ENCODE peak calls at places on chromosomes 3 and 15, in four cellular contexts. One of them, this sample, is unnamed. For H3K27me3, the result is how much of the 10 kb centered on the place peaks cover.

GRCh38 chr3:160885791-160886286 is 129.8 kb downstream of the PPM1L start:
- DNase-seq in heart left ventricle: peak
- DNase-seq in DND-41: peak
- DNase-seq in gastrocnemius medialis: peak
- DNase-seq in this sample: peak

GRCh38 chr15:94239474-94239873 is 8.1 kb downstream of the MCTP2 start:
- DNase-seq in heart left ventricle: no peak
- DNase-seq in DND-41: no peak
- DNase-seq in gastrocnemius medialis: no peak
- DNase-seq in this sample: no peak

GRCh38 chr3:35523838-35524237 is 115.5 kb upstream of the ARPP21 start:
- DNase-seq in heart left ventricle: no peak
- DNase-seq in DND-41: no peak
- DNase-seq in gastrocnemius medialis: no peak
- DNase-seq in this sample: no peak

GRCh38 chr3:150237490-150237889 is 170.6 kb upstream of the TSC22D2 start:
- DNase-seq in heart left ventricle: no peak
- DNase-seq in DND-41: no peak
- DNase-seq in gastrocnemius medialis: peak
- DNase-seq in this sample: no peak

GRCh38 chr3:128309026-128309425 is 155.7 kb downstream of the EEFSEC start:
- DNase-seq in heart left ventricle: no peak
- DNase-seq in DND-41: no peak
- DNase-seq in gastrocnemius medialis: no peak
- DNase-seq in this sample: no peak

GRCh38 chr15:65394280-65394789 is 16.5 kb upstream of the IGDCC3 start:
- DNase-seq in heart left ventricle: no peak
- DNase-seq in DND-41: no peak
- DNase-seq in gastrocnemius medialis: no peak
- DNase-seq in this sample: no peak

GRCh38 chr15:101170568-101171350 is 81.1 kb downstream of the CHSY1 start:
- DNase-seq in heart left ventricle: no peak
- DNase-seq in DND-41: no peak
- DNase-seq in gastrocnemius medialis: no peak
- DNase-seq in this sample: no peak

GRCh38 chr3:189272500-189273119 is 100.8 kb downstream of the TPRG1 start:
- DNase-seq in heart left ventricle: no peak
- DNase-seq in DND-41: no peak
- DNase-seq in gastrocnemius medialis: no peak
- DNase-seq in this sample: no peak

GRCh38 chr3:124873241-124873640 is 13.9 kb downstream of the ITGB5 start:
- DNase-seq in heart left ventricle: no peak
- DNase-seq in DND-41: no peak
- DNase-seq in gastrocnemius medialis: no peak
- DNase-seq in this sample: no peak

DNA sequence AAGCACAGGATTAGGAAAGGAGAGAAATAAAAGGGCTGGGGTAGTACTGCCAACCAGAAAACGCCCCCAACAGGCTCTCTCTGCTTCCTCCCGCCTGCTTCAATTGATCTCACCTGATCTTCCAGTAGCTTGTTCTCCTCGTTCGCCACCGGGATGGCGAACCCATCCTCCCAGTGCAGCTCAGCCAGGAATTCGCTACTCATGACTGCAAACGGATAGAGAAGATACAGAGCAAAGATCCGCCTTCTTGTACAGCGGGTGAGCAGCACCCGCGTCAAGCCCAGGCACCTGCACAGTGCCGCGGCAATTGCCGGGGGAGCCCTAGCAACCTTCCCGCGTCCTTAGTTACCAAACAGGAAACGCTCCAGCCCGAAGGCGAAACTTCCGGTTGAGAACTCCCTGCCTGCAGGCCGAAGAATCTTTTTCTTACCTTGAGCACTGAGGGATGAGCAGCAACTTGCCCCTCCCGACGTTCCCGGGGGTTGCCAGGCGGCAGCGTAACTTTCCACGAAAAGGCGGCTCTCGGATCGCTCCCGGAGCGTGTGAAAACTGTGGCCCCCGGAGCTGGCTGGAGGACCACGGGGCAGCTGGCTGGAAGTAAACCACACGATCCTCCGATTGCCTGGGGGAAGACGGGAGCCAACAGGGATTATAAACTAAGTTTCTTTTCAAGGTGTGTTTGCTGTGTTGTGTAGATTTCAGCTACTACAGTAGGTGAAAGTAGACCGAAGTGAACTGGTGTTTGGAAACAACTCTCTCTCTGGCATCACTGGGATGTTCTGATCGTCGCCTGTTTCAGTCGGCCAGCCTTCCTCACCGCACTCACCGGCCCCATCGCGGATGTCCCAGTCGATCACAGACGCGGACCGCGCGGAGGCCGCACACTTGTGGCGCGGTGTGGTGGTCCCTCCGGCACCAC is at the start of gene CCDC39:
- DNase-seq in heart left ventricle: peak
- DNase-seq in DND-41: peak
- DNase-seq in gastrocnemius medialis: no peak
- DNase-seq in this sample: peak
- H3K27ac ChIP-seq in heart left ventricle: no peak
- H3K27ac ChIP-seq in DND-41: no peak
- H3K27ac ChIP-seq in gastrocnemius medialis: no peak
- H3K27ac ChIP-seq in this sample: no peak

DNA sequence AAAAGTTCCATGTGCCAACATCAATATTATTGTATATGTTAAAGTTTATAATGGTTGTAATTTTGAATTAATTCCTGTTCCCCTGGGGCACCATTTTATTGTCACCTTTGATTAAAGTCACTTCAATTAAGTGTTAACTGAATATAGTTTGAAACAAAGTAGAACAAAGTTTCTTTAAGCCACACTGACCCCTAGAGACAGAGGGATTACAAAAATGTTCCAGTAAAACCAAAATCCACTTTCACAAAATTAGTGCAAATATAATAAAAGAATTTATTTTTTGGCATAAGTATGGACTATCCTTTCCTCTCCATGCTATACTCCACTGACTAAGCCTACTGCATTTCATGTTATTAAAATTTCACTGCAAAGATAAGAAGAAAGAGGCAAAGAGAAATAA is 123.9 kb downstream of the ZMAT3 start:
- DNase-seq in heart left ventricle: no peak
- DNase-seq in DND-41: no peak
- DNase-seq in gastrocnemius medialis: no peak
- DNase-seq in this sample: no peak
- TF ChIP-seq CTCF in heart left ventricle: peak
- TF ChIP-seq CTCF in DND-41: no peak
- TF ChIP-seq CTCF in gastrocnemius medialis: no peak
- TF ChIP-seq CTCF in this sample: peak

GRCh38 chr15:40925495-40925862 is 3.7 kb upstream of the DLL4 start:
- DNase-seq in heart left ventricle: no peak
- DNase-seq in DND-41: no peak
- DNase-seq in gastrocnemius medialis: no peak
- DNase-seq in this sample: no peak
- H3K27me3 ChIP-seq in heart left ventricle: under half
- H3K27me3 ChIP-seq in DND-41: half or more
- H3K27me3 ChIP-seq in gastrocnemius medialis: half or more
- H3K27me3 ChIP-seq in this sample: under half

DNA sequence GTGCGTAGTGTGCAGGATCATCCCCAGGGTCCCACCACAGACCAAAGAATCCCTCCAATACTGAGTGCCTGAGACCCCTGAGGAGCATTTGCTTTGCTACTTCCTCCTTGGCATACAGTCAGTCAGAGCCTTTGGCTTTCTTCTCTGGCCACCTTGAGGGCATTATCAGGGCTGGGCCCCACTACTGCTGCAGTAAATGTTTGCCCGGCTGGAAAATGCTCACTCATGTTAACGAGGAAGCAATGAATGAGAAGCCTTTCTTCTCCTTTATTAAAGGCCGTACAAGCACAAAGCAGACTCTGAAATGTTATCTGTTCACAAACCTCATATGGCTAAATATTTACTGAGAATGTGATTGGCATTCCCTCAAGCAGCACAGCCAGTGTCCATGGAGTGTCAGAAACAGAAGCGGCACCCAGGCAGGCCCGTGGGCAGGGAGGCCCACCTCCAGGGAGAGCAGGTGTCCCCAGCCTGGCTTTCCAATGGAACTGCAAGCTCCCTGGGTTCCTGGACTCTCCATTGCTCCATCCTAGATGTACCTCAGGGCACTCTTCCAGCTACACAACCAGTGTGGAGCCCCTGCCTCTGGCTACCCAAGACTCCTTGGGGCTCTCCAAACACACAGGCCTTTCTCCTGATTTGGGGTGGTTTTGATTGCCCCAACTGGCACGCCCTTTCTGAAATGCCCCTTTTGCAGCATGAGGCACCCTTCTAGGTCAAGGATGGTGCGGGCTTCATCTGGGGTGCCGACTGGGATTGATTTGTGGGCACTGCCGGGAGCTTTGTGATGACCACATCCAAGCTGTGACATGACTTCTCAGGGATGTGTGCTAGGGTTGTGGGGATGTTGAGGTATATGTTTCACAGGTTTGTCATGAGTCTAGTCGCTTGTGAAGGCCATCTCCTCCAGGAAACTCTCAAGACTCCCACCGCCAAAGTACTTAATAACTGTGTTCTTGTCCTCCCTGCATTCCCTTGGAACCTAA is 195.6 kb downstream of the FAM43A start:
- DNase-seq in heart left ventricle: no peak
- DNase-seq in DND-41: no peak
- DNase-seq in gastrocnemius medialis: no peak
- DNase-seq in this sample: no peak
- H3K27ac ChIP-seq in heart left ventricle: peak
- H3K27ac ChIP-seq in DND-41: no peak
- H3K27ac ChIP-seq in gastrocnemius medialis: peak
- H3K27ac ChIP-seq in this sample: peak

GRCh38 chr3:170644711-170645110 is 58.8 kb upstream of the SLC7A14 start:
- DNase-seq in heart left ventricle: no peak
- DNase-seq in DND-41: no peak
- DNase-seq in gastrocnemius medialis: no peak
- DNase-seq in this sample: no peak

GRCh38 chr3:170641510-170642236 is 55.8 kb upstream of the SLC7A14 start:
- DNase-seq in heart left ventricle: no peak
- DNase-seq in DND-41: no peak
- DNase-seq in gastrocnemius medialis: no peak
- DNase-seq in this sample: no peak

GRCh38 chr3:170642882-170643601 is 57.2 kb upstream of the SLC7A14 start:
- DNase-seq in heart left ventricle: peak
- DNase-seq in DND-41: no peak
- DNase-seq in gastrocnemius medialis: peak
- DNase-seq in this sample: peak

GRCh38 chr3:170640737-170641171 is 54.9 kb upstream of the SLC7A14 start:
- DNase-seq in heart left ventricle: no peak
- DNase-seq in DND-41: no peak
- DNase-seq in gastrocnemius medialis: no peak
- DNase-seq in this sample: no peak

GRCh38 chr3:170643831-170644230 is 58.0 kb upstream of the SLC7A14 start:
- DNase-seq in heart left ventricle: no peak
- DNase-seq in DND-41: no peak
- DNase-seq in gastrocnemius medialis: no peak
- DNase-seq in this sample: no peak
- TF ChIP-seq CTCF in heart left ventricle: no peak
- TF ChIP-seq CTCF in DND-41: no peak
- TF ChIP-seq CTCF in gastrocnemius medialis: no peak
- TF ChIP-seq CTCF in this sample: no peak

GRCh38 chr3:9552252-9552999 is 1.2 kb downstream of the LHFPL4 start:
- DNase-seq in heart left ventricle: peak
- DNase-seq in DND-41: peak
- DNase-seq in gastrocnemius medialis: no peak
- DNase-seq in this sample: peak
- H3K27me3 ChIP-seq in heart left ventricle: under half
- H3K27me3 ChIP-seq in DND-41: under half
- H3K27me3 ChIP-seq in gastrocnemius medialis: under half
- H3K27me3 ChIP-seq in this sample: half or more

GRCh38 chr15:83275412-83275811 is 9.1 kb downstream of the BNC1 start:
- DNase-seq in heart left ventricle: no peak
- DNase-seq in DND-41: no peak
- DNase-seq in gastrocnemius medialis: no peak
- DNase-seq in this sample: no peak

GRCh38 chr15:83282141-83282540 is 2.3 kb downstream of the BNC1 start:
- DNase-seq in heart left ventricle: no peak
- DNase-seq in DND-41: no peak
- DNase-seq in gastrocnemius medialis: no peak
- DNase-seq in this sample: no peak

GRCh38 chr15:83278191-83278590 is 6.3 kb downstream of the BNC1 start:
- DNase-seq in heart left ventricle: no peak
- DNase-seq in DND-41: no peak
- DNase-seq in gastrocnemius medialis: no peak
- DNase-seq in this sample: no peak

DNA sequence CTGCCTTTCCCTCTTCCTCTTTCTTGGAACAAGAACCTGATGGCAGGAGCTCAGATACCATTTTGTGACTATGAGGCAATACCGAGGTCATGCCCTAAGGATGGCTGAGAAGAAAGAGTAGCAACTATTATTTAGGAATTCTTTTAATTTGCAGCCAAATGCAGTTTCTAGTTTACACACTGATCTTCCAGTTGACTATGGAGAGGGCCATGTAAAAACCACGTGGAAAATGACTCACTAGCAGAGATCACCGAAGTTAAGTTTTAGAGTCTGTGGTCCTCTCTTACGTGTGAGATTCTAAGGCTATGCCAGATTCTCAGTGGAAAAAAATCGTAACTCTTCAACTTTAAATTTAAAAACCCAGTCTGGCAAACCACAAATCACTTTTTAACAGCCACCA is 7.8 kb downstream of the BNC1 start:
- DNase-seq in heart left ventricle: no peak
- DNase-seq in DND-41: no peak
- DNase-seq in gastrocnemius medialis: no peak
- DNase-seq in this sample: no peak
- H3K27ac ChIP-seq in heart left ventricle: no peak
- H3K27ac ChIP-seq in DND-41: no peak
- H3K27ac ChIP-seq in gastrocnemius medialis: no peak
- H3K27ac ChIP-seq in this sample: no peak

GRCh38 chr3:174287601-174288180 is 571.4 kb upstream of the NAALADL2 start:
- DNase-seq in heart left ventricle: no peak
- DNase-seq in DND-41: no peak
- DNase-seq in gastrocnemius medialis: no peak
- DNase-seq in this sample: no peak
- TF ChIP-seq CTCF in heart left ventricle: no peak
- TF ChIP-seq CTCF in DND-41: no peak
- TF ChIP-seq CTCF in gastrocnemius medialis: no peak
- TF ChIP-seq CTCF in this sample: no peak